ENCODE peak calls at places on chromosomes 13 and 19, in six cellular contexts. T is IMR-90, G is A549, Y is K562, R is GM12878, P is HepG2. U is an unnamed sample.

GRCh38 chr19:34642241-34642640 is 34.7 kb downstream of the SCGB2B2 start:
- DNase-seq in T (no peak), G (no peak), Y (no peak), R (no peak), P (no peak), U (no peak)

GRCh38 chr19:35123573-35123972 is 8.0 kb downstream of the FXYD3 start:
- DNase-seq in T (no peak), G (no peak), Y (no peak), R (no peak), P (no peak), U (no peak)

GRCh38 chr19:39684283-39684682 is 20.0 kb upstream of the LGALS14 start:
- DNase-seq in T (no peak), G (no peak), Y (no peak), R (no peak), P (no peak), U (no peak)

GRCh38 chr13:81487151-81487550 is 1146.2 kb upstream of the SPRY2 start:
- DNase-seq in T (no peak), G (peak), Y (no peak), R (no peak), P (peak), U (peak)

GRCh38 chr13:110554946-110555345 is 6.6 kb downstream of the RAB20 start:
- DNase-seq in T (no peak), G (no peak), Y (no peak), R (no peak), P (no peak), U (no peak)

GRCh38 chr13:18949970-18950369 is 231.7 kb downstream of the TUBA3C start:
- DNase-seq in T (no peak), G (no peak), Y (no peak), R (no peak), P (no peak), U (no peak)

GRCh38 chr19:50510700-50511068 is 307 bp downstream of the JOSD2 start:
- DNase-seq in T (no peak), G (no peak), Y (no peak), R (no peak), P (no peak), U (no peak)

GRCh38 chr13:44406617-44407016 is 33.0 kb downstream of the SERP2 start:
- DNase-seq in T (no peak), G (no peak), Y (no peak), R (no peak), P (no peak), U (no peak)

GRCh38 chr19:17338440-17339078 is 1.2 kb downstream of the GTPBP3 start:
- DNase-seq in T (no peak), G (no peak), Y (no peak), R (no peak), P (no peak), U (no peak)

GRCh38 chr19:50494186-50495019 is 16.6 kb downstream of the JOSD2 start:
- DNase-seq in T (no peak), G (no peak), Y (no peak), R (no peak), P (no peak), U (no peak)

DNA sequence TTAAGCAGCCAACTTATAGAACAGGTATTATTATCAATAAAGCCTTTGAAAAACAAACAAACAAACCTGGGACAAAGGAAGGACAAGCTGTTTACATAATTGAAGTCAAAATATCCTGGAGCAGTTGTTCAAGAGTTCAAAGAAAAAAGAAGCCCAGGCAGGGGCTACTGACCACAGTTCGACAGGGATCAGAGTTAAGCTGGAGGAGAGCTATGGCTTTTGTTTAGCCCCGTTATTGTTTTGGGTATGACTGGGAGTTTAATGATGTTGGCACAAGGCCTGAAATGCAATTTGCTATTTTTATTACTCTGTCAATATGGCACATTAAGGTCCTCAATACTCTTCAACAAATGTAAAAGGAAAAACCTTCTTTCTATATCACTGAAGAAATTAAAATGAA is 624.4 kb upstream of the KLHL1 start:
- DNase-seq in T (no peak), G (no peak), Y (no peak), R (no peak), P (no peak), U (no peak)
- TF ChIP-seq BHLHE40 in T (no peak), G (no peak), Y (no peak), R (no peak), P (no peak), U (no peak)

DNA sequence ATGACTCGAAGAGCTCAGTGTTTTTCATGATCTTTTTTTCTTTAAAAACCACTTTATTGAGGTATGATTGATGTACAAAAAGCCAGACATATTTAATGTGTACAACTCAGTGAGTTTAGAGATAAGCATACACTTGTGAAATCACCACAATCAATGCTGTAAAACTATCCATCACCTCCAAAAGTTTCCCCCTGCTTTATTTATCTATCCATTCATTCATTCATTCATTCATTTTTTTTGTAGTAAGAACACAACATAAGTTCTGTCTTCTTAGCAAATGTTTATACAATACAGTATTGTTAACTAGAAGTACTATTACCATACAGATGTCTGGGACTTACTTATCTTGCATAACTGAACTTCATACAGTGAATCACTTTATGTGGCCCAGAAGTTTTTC is 6.6 kb downstream of the RAP2A start:
- DNase-seq in T (peak), G (no peak), Y (no peak), R (no peak), P (no peak), U (no peak)
- TF ChIP-seq BHLHE40 in T (no peak), G (no peak), Y (no peak), R (no peak), P (no peak), U (no peak)

GRCh38 chr19:42191855-42192254 is 25.6 kb downstream of the DEDD2 start:
- DNase-seq in T (peak), G (peak), Y (no peak), R (no peak), P (peak), U (no peak)

GRCh38 chr19:42197375-42197817 is 20.1 kb downstream of the DEDD2 start:
- DNase-seq in T (no peak), G (no peak), Y (no peak), R (no peak), P (no peak), U (no peak)

GRCh38 chr19:42196011-42197001 is 21.2 kb downstream of the DEDD2 start:
- DNase-seq in T (no peak), G (no peak), Y (peak), R (no peak), P (no peak), U (no peak)

GRCh38 chr19:42193706-42194105 is 23.8 kb downstream of the DEDD2 start:
- DNase-seq in T (peak), G (no peak), Y (no peak), R (no peak), P (no peak), U (no peak)

GRCh38 chr19:42193294-42193693 is 24.2 kb downstream of the DEDD2 start:
- DNase-seq in T (no peak), G (no peak), Y (no peak), R (no peak), P (no peak), U (no peak)
- TF ChIP-seq BHLHE40 in T (no peak), G (no peak), Y (no peak), R (no peak), P (no peak), U (no peak)

GRCh38 chr13:104920091-104920490 is 1615.4 kb downstream of the EFNB2 start:
- DNase-seq in T (no peak), G (no peak), Y (no peak), R (no peak), P (no peak), U (no peak)
- TF ChIP-seq BHLHE40 in T (no peak), G (no peak), Y (no peak), R (no peak), P (no peak), U (no peak)

GRCh38 chr19:13574933-13575332 is 68.7 kb upstream of the CACNA1A start:
- DNase-seq in T (peak), G (peak), Y (peak), R (no peak), P (peak), U (peak)
- TF ChIP-seq BHLHE40 in T (no peak), G (no peak), Y (no peak), R (no peak), P (no peak), U (no peak)

DNA sequence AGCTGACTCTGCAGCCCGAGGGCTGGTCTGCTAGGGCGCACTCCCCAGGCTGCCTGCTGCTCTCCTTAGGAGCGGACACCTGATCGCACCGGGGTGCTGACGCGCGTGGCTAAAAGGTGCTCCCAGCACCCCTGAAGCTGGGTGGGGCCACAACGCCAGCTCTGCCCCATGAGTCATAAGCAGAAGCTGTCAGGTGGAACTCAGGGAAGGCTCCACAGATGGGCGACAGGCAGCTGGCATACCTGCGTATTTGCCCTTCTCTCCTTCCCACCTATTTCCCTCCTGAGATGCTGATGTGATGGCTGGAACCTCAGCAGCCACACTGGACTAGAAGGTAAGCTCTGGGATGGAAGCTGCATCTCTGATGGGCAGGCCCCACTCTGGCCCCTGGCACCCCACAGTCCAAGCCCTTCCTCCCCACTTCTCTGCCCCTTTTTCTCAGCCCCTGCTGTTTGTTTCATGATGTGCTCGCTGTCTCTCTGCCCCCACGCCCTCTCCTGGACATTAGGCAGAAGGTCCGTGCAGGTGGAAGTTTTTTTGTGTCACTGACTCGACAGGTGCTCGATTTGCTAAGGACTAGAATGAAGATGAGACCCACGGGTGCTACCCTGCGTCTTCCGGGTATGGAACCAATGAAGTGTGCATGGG is 30.3 kb upstream of the CACTIN start:
- DNase-seq in T (no peak), G (no peak), Y (no peak), R (no peak), P (no peak), U (no peak)
- TF ChIP-seq BHLHE40 in T (no peak), G (no peak), Y (no peak), R (no peak), P (no peak), U (no peak)

GRCh38 chr19:44430956-44431355 is 17.3 kb downstream of the ZNF229 start:
- DNase-seq in T (peak), G (no peak), Y (no peak), R (no peak), P (no peak), U (no peak)
- TF ChIP-seq BHLHE40 in T (no peak), G (no peak), Y (no peak), R (no peak), P (no peak), U (no peak)

U was measured in HEK293T.